ENCODE peak calls at places on chromosome 3, in six cellular contexts. A is IMR-90, D is H9, N is neuronal stem cell, K is mesenchymal stem cell, E is H1. W is an unnamed sample.

GRCh38 chr3:12724794-12725193 is 34.3 kb downstream of the TMEM40 start:
- DNase-seq in A (no peak), D (no peak), N (no peak), K (no peak), E (no peak), W (no peak)

GRCh38 chr3:56917740-56918568 is 116.2 kb upstream of the ARHGEF3 start:
- DNase-seq in A (no peak), D (no peak), N (no peak), K (no peak), E (no peak), W (no peak)

GRCh38 chr3:161540594-161540993 is 44.0 kb downstream of the OTOL1 start:
- DNase-seq in A (no peak), D (no peak), N (no peak), K (no peak), E (no peak), W (no peak)

GRCh38 chr3:150227839-150228238 is 180.3 kb upstream of the TSC22D2 start:
- DNase-seq in A (peak; percentile 69), D (peak; percentile 82), N (peak; percentile 88), K (peak; percentile 83), E (peak; percentile 51), W (peak; percentile 91)

GRCh38 chr3:107450254-107450653 is 72.5 kb upstream of the BBX start:
- DNase-seq in A (peak; percentile 50), D (no peak), N (no peak), K (peak; percentile 35), E (no peak), W (no peak)

GRCh38 chr3:128800241-128801187 is 74.5 kb downstream of the RAB7A start:
- DNase-seq in A (no peak), D (no peak), N (no peak), K (no peak), E (no peak), W (no peak)

GRCh38 chr3:29275309-29275708 is 5.6 kb upstream of the RBMS3 start:
- DNase-seq in A (peak; percentile 61), D (no peak), N (no peak), K (no peak), E (no peak), W (no peak)

GRCh38 chr3:43581343-43581742 is 40.5 kb downstream of the ANO10 start:
- DNase-seq in A (peak; percentile 52), D (no peak), N (no peak), K (no peak), E (no peak), W (no peak)

GRCh38 chr3:191094057-191094456 is 105.0 kb upstream of the OSTN start:
- DNase-seq in A (peak; percentile 89), D (no peak), N (no peak), K (peak; percentile 7), E (no peak), W (no peak)

GRCh38 chr3:142886021-142886420 is 2.9 kb downstream of the PCOLCE2 start:
- DNase-seq in A (no peak), D (no peak), N (no peak), K (no peak), E (no peak), W (no peak)

GRCh38 chr3:14297784-14298236 is 104.6 kb upstream of the SLC6A6 start:
- DNase-seq in A (no peak), D (no peak), N (no peak), K (no peak), E (no peak), W (peak; percentile 46)

GRCh38 chr3:72412557-72412956 is 435.7 kb downstream of the SHQ1 start:
- DNase-seq in A (no peak), D (no peak), N (no peak), K (no peak), E (no peak), W (no peak)
- H3K27ac ChIP-seq in A (no peak overlapping the region), D (no peak overlapping the region), N (no peak overlapping the region), K (no peak overlapping the region), E (no peak overlapping the region), W (no peak overlapping the region)

DNA sequence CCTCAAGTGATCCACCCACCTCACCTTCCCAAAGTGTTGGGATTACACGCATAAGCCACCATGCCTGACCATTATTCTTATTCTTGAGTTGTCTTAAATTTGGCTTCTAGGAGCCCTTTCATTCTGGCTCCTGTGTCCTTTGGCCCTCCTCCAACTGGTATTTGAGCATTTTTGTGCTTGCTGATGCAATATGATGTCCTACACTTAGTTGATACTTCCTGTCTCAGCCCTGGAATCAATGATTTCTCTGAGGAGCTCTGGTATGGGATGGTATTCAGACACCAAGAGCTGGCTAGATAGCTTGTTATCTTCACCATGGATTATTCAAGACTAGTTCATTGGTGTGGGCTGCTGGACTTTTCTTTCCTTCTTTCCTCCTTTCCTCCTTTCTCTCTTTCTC is 25.4 kb downstream of the ZNF621 start:
- DNase-seq in A (no peak), D (no peak), N (no peak), K (no peak), E (no peak), W (no peak)
- H2BK15ac ChIP-seq in A (no peak overlapping the region), D (no peak overlapping the region), N (no peak overlapping the region), K (no peak overlapping the region), E (no peak overlapping the region), W (no peak overlapping the region)

DNA sequence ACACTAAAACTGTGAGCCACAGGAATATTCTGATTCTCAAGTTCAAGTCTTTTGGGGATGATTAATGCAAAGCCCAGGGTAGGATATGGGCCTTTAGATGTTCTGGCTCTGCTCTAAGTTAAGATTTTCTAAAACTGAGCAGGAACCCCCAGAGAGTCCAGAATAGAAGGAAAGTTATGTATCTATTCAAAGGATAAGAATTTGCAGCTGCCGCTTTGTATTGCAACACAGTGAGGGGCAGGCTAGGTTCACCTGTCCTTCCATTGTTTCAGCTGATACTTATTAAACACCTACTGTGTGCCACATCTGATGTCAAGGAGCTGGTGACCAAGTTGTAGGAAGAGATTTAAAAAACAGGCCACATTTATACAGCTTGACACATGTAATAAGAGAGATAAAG is 290.4 kb downstream of the MAGI1 start:
- DNase-seq in A (no peak), D (no peak), N (no peak), K (no peak), E (no peak), W (no peak)
- H3K27ac ChIP-seq in A (no peak overlapping the region), D (no peak overlapping the region), N (no peak overlapping the region), K (no peak overlapping the region), E (no peak overlapping the region), W (no peak overlapping the region)

GRCh38 chr3:64178419-64178818 is 46.8 kb downstream of the PRICKLE2 start:
- DNase-seq in A (no peak), D (no peak), N (no peak), K (no peak), E (no peak), W (no peak)

GRCh38 chr3:64170270-64170669 is 55.0 kb downstream of the PRICKLE2 start:
- DNase-seq in A (no peak), D (no peak), N (no peak), K (no peak), E (no peak), W (no peak)

GRCh38 chr3:64174328-64174727 is 50.9 kb downstream of the PRICKLE2 start:
- DNase-seq in A (no peak), D (no peak), N (no peak), K (no peak), E (no peak), W (no peak)

GRCh38 chr3:64176461-64176996 is 48.7 kb downstream of the PRICKLE2 start:
- DNase-seq in A (peak; percentile 54), D (no peak), N (no peak), K (peak; percentile 33), E (no peak), W (no peak)

DNA sequence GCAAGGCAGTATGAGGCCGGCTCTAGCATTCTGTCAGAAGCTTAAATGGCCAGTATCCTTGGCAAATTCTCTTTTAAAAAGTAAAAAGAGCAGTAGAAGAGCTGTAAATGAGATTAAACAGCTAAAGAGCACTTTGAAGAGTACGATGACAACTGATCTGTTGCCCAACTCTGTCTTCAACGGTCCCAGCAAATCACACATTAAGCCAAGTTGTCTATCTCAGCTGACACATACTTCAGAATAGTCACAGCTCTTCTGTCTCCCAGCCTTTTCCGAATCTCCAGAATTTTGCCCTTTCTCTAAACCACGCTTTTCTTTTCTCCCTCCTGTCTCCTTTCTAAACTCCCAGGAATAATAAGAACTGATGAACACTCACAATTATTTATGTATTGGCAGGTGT is 51.7 kb downstream of the PRICKLE2 start:
- DNase-seq in A (no peak), D (no peak), N (no peak), K (no peak), E (no peak), W (no peak)
- H2BK15ac ChIP-seq in A (no peak overlapping the region), D (no peak overlapping the region), N (no peak overlapping the region), K (no peak overlapping the region), E (no peak overlapping the region), W (no peak overlapping the region)

DNA sequence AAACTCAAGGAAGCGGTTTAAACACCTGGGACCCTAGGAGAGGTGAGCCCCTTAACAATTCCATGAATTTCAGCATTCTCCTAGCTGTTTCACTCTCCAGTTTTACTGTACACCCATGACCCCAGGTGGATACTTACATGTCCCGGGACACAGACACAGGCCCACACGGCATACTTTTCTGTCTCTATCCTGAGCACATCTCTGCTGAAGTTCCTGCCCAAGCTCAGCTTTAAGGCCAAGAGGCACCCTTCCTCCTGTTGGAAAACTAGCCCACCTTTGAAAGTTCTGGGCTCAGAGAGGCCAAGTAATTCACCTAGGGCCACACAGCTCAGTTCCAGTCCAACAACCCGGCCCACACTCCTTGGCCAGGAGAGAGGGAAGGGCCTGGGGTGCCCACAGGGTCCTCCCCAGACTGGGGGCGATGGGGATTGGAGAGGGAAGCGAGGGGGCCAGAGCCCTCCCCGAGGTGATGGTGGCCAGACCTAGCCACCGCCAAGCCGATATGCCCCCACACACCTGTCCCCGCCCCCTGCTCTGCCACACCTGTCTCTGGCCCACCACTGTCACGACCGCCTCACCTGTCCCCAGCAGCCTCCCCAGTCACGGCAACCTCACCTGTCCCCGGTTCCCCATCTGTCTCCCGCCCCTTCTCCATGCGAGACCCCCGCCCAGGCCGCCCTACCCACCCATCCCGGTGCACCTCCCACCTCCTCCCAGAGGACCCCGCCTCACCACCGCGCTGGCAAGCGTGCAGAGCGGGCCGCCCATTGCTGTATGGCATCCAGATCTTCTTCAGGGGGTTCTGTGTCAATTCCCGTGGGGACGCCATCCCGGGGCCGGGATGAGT is 431 bp downstream of the PFKFB4 start:
- DNase-seq in A (no peak), D (no peak), N (no peak), K (no peak), E (no peak), W (no peak)
- H3K27ac ChIP-seq in A (peak overlapping the region; percentile 67), D (no peak overlapping the region), N (no peak overlapping the region), K (no peak overlapping the region), E (no peak overlapping the region), W (peak overlapping the region; percentile 34)

GRCh38 chr3:39415983-39416382 is 9.5 kb downstream of the RPSA start:
- DNase-seq in A (no peak), D (no peak), N (no peak), K (no peak), E (no peak), W (peak; percentile 66)

GRCh38 chr3:39419697-39420293 is 13.3 kb downstream of the RPSA start:
- DNase-seq in A (no peak), D (no peak), N (no peak), K (no peak), E (no peak), W (no peak)

GRCh38 chr3:39426321-39426720 is 19.8 kb downstream of the RPSA start:
- DNase-seq in A (no peak), D (no peak), N (no peak), K (no peak), E (no peak), W (no peak)

GRCh38 chr3:39423571-39423970 is 17.1 kb downstream of the RPSA start:
- DNase-seq in A (no peak), D (no peak), N (no peak), K (no peak), E (no peak), W (no peak)

GRCh38 chr3:39420537-39420936 is 14.0 kb downstream of the RPSA start:
- DNase-seq in A (no peak), D (no peak), N (no peak), K (no peak), E (no peak), W (no peak)
- H2BK15ac ChIP-seq in A (no peak overlapping the region), D (no peak overlapping the region), N (no peak overlapping the region), K (no peak overlapping the region), E (no peak overlapping the region), W (no peak overlapping the region)

GRCh38 chr3:177522051-177522450 is 324.8 kb upstream of the TBL1XR1 start:
- DNase-seq in A (no peak), D (no peak), N (no peak), K (no peak), E (no peak), W (no peak)
- H3K27ac ChIP-seq in A (no peak overlapping the region), D (no peak overlapping the region), N (no peak overlapping the region), K (no peak overlapping the region), E (no peak overlapping the region), W (no peak overlapping the region)